ENCODE peak calls at places on chromosomes 11 and 22, in four cellular contexts. One of them, this sample, is unnamed.

GRCh38 chr11:44787981-44788380 is 61.2 kb downstream of the TSPAN18 start:
- DNase-seq in K562: no peak
- DNase-seq in WTC11: no peak
- DNase-seq in HepG2: no peak
- DNase-seq in this sample: no peak

GRCh38 chr11:126969865-126970479 is 30.6 kb downstream of the KIRREL3 start:
- DNase-seq in K562: peak; percentile 16
- DNase-seq in WTC11: peak; percentile 33
- DNase-seq in HepG2: no peak
- DNase-seq in this sample: peak; percentile 40

GRCh38 chr11:117532568-117532967 is 204.9 kb downstream of the CEP164 start:
- DNase-seq in K562: no peak
- DNase-seq in WTC11: no peak
- DNase-seq in HepG2: no peak
- DNase-seq in this sample: no peak

GRCh38 chr11:128039140-128040021 is 548.0 kb downstream of the ETS1 start:
- DNase-seq in K562: no peak
- DNase-seq in WTC11: no peak
- DNase-seq in HepG2: no peak
- DNase-seq in this sample: no peak

GRCh38 chr11:67506426-67507032 is 1.4 kb upstream of the PITPNM1 start:
- DNase-seq in K562: no peak
- DNase-seq in WTC11: no peak
- DNase-seq in HepG2: no peak
- DNase-seq in this sample: no peak

GRCh38 chr11:83612891-83613766 is 327.0 kb upstream of the CCDC90B start:
- DNase-seq in K562: no peak
- DNase-seq in WTC11: peak; percentile 33
- DNase-seq in HepG2: no peak
- DNase-seq in this sample: peak; percentile 19

GRCh38 chr11:126544311-126545056 is 189.0 kb downstream of the ST3GAL4 start:
- DNase-seq in K562: no peak
- DNase-seq in WTC11: peak; percentile 44
- DNase-seq in HepG2: no peak
- DNase-seq in this sample: peak; percentile 73

GRCh38 chr11:93515438-93515837 is 27.8 kb downstream of the SMCO4 start:
- DNase-seq in K562: no peak
- DNase-seq in WTC11: no peak
- DNase-seq in HepG2: no peak
- DNase-seq in this sample: no peak

GRCh38 chr11:88399171-88399570 is 61.6 kb upstream of the CTSC start:
- DNase-seq in K562: no peak
- DNase-seq in WTC11: no peak
- DNase-seq in HepG2: no peak
- DNase-seq in this sample: no peak

GRCh38 chr11:13098067-13098466 is 89.0 kb downstream of the RASSF10 start:
- DNase-seq in K562: no peak
- DNase-seq in WTC11: no peak
- DNase-seq in HepG2: peak; percentile 42
- DNase-seq in this sample: no peak

GRCh38 chr11:17790453-17790852 is 55.9 kb downstream of the KCNC1 start:
- DNase-seq in K562: no peak
- DNase-seq in WTC11: no peak
- DNase-seq in HepG2: no peak
- DNase-seq in this sample: no peak

GRCh38 chr11:113632981-113633380 is 73.1 kb downstream of the TMPRSS5 start:
- DNase-seq in K562: no peak
- DNase-seq in WTC11: no peak
- DNase-seq in HepG2: no peak
- DNase-seq in this sample: no peak

GRCh38 chr11:104830080-104830479 is 68.2 kb downstream of the CASP12 start:
- DNase-seq in K562: no peak
- DNase-seq in WTC11: no peak
- DNase-seq in HepG2: no peak
- DNase-seq in this sample: no peak

GRCh38 chr11:107457205-107457557 is 444 bp downstream of the CWF19L2 start:
- DNase-seq in K562: no peak
- DNase-seq in WTC11: no peak
- DNase-seq in HepG2: no peak
- DNase-seq in this sample: peak; percentile 15

GRCh38 chr22:46661221-46661851 is 41.1 kb downstream of the GRAMD4 start:
- DNase-seq in K562: no peak
- DNase-seq in WTC11: no peak
- DNase-seq in HepG2: no peak
- DNase-seq in this sample: peak; percentile 77

GRCh38 chr11:15091620-15092019 is 18.2 kb downstream of the CALCB start:
- DNase-seq in K562: no peak
- DNase-seq in WTC11: no peak
- DNase-seq in HepG2: no peak
- DNase-seq in this sample: no peak

GRCh38 chr22:17924735-17925727 is 99.3 kb downstream of the MICAL3 start:
- DNase-seq in K562: no peak
- DNase-seq in WTC11: no peak
- DNase-seq in HepG2: no peak
- DNase-seq in this sample: no peak

GRCh38 chr11:67418476-67419281 is 3.2 kb downstream of the CARNS1 start:
- DNase-seq in K562: no peak
- DNase-seq in WTC11: no peak
- DNase-seq in HepG2: no peak
- DNase-seq in this sample: no peak

GRCh38 chr11:46724088-46724487 is 5.1 kb downstream of the F2 start:
- DNase-seq in K562: no peak
- DNase-seq in WTC11: no peak
- DNase-seq in HepG2: no peak
- DNase-seq in this sample: no peak

GRCh38 chr11:36333897-36334296 is 37.8 kb downstream of the PRR5L start:
- DNase-seq in K562: peak; percentile 69
- DNase-seq in WTC11: peak; percentile 31
- DNase-seq in HepG2: no peak
- DNase-seq in this sample: peak; percentile 36

GRCh38 chr11:69339041-69339733 is 45.2 kb downstream of the MYEOV start:
- DNase-seq in K562: no peak
- DNase-seq in WTC11: no peak
- DNase-seq in HepG2: no peak
- DNase-seq in this sample: no peak

GRCh38 chr11:69394902-69395690 is 86.4 kb upstream of the LINC01488 start:
- DNase-seq in K562: no peak
- DNase-seq in WTC11: no peak
- DNase-seq in HepG2: no peak
- DNase-seq in this sample: no peak

GRCh38 chr11:80993561-80993960 is 1552.7 kb upstream of the TENM4 start:
- DNase-seq in K562: no peak
- DNase-seq in WTC11: no peak
- DNase-seq in HepG2: no peak
- DNase-seq in this sample: no peak

DNA sequence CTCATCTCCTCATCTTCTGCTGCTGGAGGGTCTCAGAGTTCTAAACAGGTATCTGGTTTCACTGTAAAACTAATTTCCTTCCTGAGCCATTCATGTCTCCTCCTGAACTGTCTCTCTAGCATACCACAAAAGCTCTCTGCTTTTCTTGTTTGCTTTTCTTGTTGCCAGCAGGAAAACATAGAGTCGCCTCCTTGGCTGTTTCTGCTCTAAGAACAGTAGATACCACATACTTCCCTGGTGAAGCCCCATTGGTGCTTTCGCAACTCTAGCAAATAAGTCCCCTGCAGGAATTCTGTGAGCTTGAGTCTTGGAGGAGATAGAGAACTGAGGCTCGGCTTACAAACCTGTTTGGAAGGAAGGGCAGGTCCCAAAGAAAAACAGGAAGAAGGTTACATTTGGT is 7.0 kb downstream of the DIXDC1 start:
- DNase-seq in K562: no peak
- DNase-seq in WTC11: no peak
- DNase-seq in HepG2: peak; percentile 29
- DNase-seq in this sample: no peak
- TF ChIP-seq FOXJ3 in K562: no peak
- TF ChIP-seq FOXJ3 in WTC11: no peak
- TF ChIP-seq FOXJ3 in HepG2: no peak
- TF ChIP-seq FOXJ3 in this sample: no peak

DNA sequence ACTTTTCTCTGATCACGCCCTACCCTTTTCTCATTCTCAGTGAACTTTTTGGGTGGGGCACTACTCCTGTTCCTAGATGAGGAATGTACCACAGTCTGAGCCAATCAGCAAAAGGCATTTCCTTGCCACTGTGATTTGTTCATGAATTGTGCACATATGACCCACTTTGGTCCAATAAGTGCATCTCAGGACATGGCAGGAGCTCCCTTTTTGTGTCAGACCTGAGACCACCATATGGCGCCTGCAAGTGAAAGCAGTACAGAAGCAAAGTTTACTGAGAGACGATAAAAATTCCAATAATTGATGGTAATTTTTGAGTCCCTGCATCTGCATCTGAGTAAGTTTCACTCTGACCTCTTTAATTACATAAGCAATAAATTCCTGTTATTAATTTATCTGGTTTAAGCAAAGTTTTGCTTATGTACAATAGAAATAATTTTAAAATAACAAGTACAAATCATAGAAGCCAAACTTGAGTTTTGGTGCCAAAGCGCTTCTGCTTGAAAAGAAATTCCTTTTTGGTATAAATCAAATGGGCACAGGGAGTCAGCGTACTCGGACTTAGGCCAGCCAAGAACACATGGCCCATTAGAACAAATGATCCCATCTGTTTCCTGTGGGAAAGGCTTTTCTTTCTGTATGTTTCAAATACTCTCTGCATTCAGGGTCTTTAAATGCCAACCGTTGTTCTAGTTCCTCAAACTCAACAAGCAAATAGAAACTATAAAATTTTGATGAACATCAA is 740.1 kb upstream of the API5 start:
- DNase-seq in K562: no peak
- DNase-seq in WTC11: no peak
- DNase-seq in HepG2: no peak
- DNase-seq in this sample: no peak
- TF ChIP-seq FOXJ3 in K562: no peak
- TF ChIP-seq FOXJ3 in WTC11: no peak
- TF ChIP-seq FOXJ3 in HepG2: no peak
- TF ChIP-seq FOXJ3 in this sample: no peak

GRCh38 chr11:65787649-65788622 is 1.1 kb downstream of the OVOL1 start:
- DNase-seq in K562: peak; percentile 65
- DNase-seq in WTC11: peak; percentile 77
- DNase-seq in HepG2: no peak
- DNase-seq in this sample: peak; percentile 70

GRCh38 chr11:65785329-65786007 is 1.4 kb upstream of the OVOL1 start:
- DNase-seq in K562: no peak
- DNase-seq in WTC11: no peak
- DNase-seq in HepG2: no peak
- DNase-seq in this sample: peak; percentile 28

GRCh38 chr11:65786786-65787636 is at the start of gene OVOL1:
- DNase-seq in K562: no peak
- DNase-seq in WTC11: peak; percentile 82
- DNase-seq in HepG2: no peak
- DNase-seq in this sample: peak; percentile 64

GRCh38 chr11:65788801-65789200 is 1.9 kb downstream of the OVOL1 start:
- DNase-seq in K562: no peak
- DNase-seq in WTC11: no peak
- DNase-seq in HepG2: no peak
- DNase-seq in this sample: peak; percentile 27

GRCh38 chr11:65786008-65786785 is 666 bp upstream of the OVOL1 start:
- DNase-seq in K562: no peak
- DNase-seq in WTC11: peak; percentile 48
- DNase-seq in HepG2: no peak
- DNase-seq in this sample: peak; percentile 57
- TF ChIP-seq FOXJ3 in K562: no peak
- TF ChIP-seq FOXJ3 in WTC11: no peak
- TF ChIP-seq FOXJ3 in HepG2: no peak
- TF ChIP-seq FOXJ3 in this sample: no peak

GRCh38 chr11:78417888-78418583 is 416 bp upstream of the GAB2 start:
- DNase-seq in K562: peak; percentile 90
- DNase-seq in WTC11: peak; percentile 79
- DNase-seq in HepG2: peak; percentile 66
- DNase-seq in this sample: peak; percentile 92
- TF ChIP-seq FOXJ3 in K562: no peak
- TF ChIP-seq FOXJ3 in WTC11: no peak
- TF ChIP-seq FOXJ3 in HepG2: no peak
- TF ChIP-seq FOXJ3 in this sample: no peak

DNA sequence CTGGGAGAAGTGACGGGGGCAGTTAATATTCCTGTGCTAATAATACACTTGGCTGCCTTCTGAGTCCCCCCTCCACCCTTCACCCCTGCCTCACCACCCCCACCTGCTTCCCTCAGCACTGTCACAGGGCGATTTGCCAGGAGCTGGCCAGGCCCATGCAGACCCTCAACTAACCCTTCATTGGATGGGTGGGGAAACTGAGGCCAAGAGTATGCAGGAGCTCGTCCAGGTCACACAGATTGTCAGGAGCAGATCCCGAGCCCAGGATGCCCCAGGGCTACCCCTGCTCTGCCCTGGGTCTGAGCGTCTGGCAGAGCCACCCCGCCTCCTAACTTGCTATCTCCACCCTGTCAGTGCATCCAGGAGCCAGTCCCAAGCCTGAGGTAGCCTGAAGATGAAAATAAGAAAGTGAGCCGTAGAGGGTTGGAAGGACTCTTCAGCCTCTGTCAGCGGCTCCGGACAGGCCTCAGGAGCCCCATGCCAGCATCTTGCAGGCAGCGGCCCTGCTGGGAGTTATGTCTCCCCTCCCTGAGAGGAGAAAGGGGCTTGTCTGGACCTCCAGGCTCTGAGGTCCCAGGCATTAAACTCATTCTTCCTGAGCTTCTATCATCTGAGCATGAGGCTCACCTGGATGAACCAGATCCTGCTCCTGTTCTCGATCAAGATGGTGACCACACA is 6.2 kb downstream of the TPBGL start:
- DNase-seq in K562: no peak
- DNase-seq in WTC11: no peak
- DNase-seq in HepG2: no peak
- DNase-seq in this sample: no peak
- TF ChIP-seq FOXJ3 in K562: no peak
- TF ChIP-seq FOXJ3 in WTC11: no peak
- TF ChIP-seq FOXJ3 in HepG2: no peak
- TF ChIP-seq FOXJ3 in this sample: no peak

GRCh38 chr22:19720999-19721485 is 2.3 kb upstream of the GP1BB start:
- DNase-seq in K562: no peak
- DNase-seq in WTC11: no peak
- DNase-seq in HepG2: no peak
- DNase-seq in this sample: no peak
- TF ChIP-seq FOXJ3 in K562: no peak
- TF ChIP-seq FOXJ3 in WTC11: no peak
- TF ChIP-seq FOXJ3 in HepG2: no peak
- TF ChIP-seq FOXJ3 in this sample: no peak

DNA sequence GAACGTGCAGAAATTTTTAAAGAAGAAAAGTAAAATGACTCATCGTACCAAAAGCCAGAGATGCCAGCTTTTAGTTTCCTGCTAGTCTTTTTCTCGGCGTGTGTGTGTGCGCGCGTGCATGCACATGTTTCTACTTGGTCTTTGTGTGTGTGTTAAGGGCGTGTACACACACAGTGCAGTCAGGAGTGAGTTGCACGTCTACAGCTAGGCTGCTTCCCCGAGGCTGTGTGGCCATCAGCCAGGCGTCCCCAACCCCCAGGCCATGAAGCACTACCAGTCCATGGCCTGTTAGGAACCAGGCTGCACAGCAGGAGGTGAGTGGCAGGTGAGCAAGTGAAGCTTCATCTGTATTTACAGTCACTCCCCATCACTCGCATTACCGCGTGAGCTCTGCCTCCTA is 36.4 kb downstream of the KCNQ1 start:
- DNase-seq in K562: no peak
- DNase-seq in WTC11: no peak
- DNase-seq in HepG2: no peak
- DNase-seq in this sample: no peak
- TF ChIP-seq FOXJ3 in K562: no peak
- TF ChIP-seq FOXJ3 in WTC11: no peak
- TF ChIP-seq FOXJ3 in HepG2: no peak
- TF ChIP-seq FOXJ3 in this sample: no peak

This sample was measured in SK-N-SH.